ENCODE peak calls at places on chromosomes 11 and 22, in ten cellular contexts. One of them, this sample, is unnamed.

GRCh38 chr11:2944953-2945756 is 15.9 kb upstream of the PHLDA2 start:
- DNase-seq in dorsolateral prefrontal cortex: peak
- DNase-seq in BJ: peak
- DNase-seq in tibial artery: peak
- DNase-seq in right lobe of liver: peak
- DNase-seq in fibroblast of lung: peak
- DNase-seq in cardiac fibroblast: peak
- DNase-seq in tibial nerve: peak
- DNase-seq in A549: no peak
- DNase-seq in right atrium auricular region: peak
- DNase-seq in this sample: no peak

GRCh38 chr22:23243006-23243573 is 62.8 kb downstream of the BCR start:
- DNase-seq in tibial nerve: no peak
- DNase-seq in BJ: no peak
- DNase-seq in A549: no peak
- DNase-seq in right atrium auricular region: no peak
- DNase-seq in tibial artery: no peak
- DNase-seq in fibroblast of lung: no peak
- DNase-seq in right lobe of liver: no peak
- DNase-seq in dorsolateral prefrontal cortex: no peak
- DNase-seq in cardiac fibroblast: no peak
- DNase-seq in this sample: no peak

GRCh38 chr11:35750981-35751663 is 88.5 kb downstream of the TRIM44 start:
- DNase-seq in tibial nerve: no peak
- DNase-seq in A549: no peak
- DNase-seq in dorsolateral prefrontal cortex: no peak
- DNase-seq in right lobe of liver: no peak
- DNase-seq in tibial artery: no peak
- DNase-seq in BJ: no peak
- DNase-seq in right atrium auricular region: no peak
- DNase-seq in cardiac fibroblast: no peak
- DNase-seq in fibroblast of lung: no peak
- DNase-seq in this sample: no peak

GRCh38 chr11:7609521-7609920 is 63.8 kb downstream of the CYB5R2 start:
- DNase-seq in fibroblast of lung: no peak
- DNase-seq in tibial artery: no peak
- DNase-seq in dorsolateral prefrontal cortex: no peak
- DNase-seq in BJ: no peak
- DNase-seq in tibial nerve: no peak
- DNase-seq in cardiac fibroblast: no peak
- DNase-seq in A549: no peak
- DNase-seq in right lobe of liver: no peak
- DNase-seq in right atrium auricular region: no peak
- DNase-seq in this sample: no peak

GRCh38 chr11:72821920-72822799 is 7.9 kb downstream of the ATG16L2 start:
- DNase-seq in right atrium auricular region: peak
- DNase-seq in A549: peak
- DNase-seq in BJ: no peak
- DNase-seq in dorsolateral prefrontal cortex: peak
- DNase-seq in fibroblast of lung: peak
- DNase-seq in right lobe of liver: peak
- DNase-seq in cardiac fibroblast: peak
- DNase-seq in tibial nerve: peak
- DNase-seq in tibial artery: peak
- DNase-seq in this sample: no peak

GRCh38 chr11:28518825-28519224 is 410.6 kb downstream of the METTL15 start:
- DNase-seq in right atrium auricular region: no peak
- DNase-seq in dorsolateral prefrontal cortex: no peak
- DNase-seq in tibial artery: no peak
- DNase-seq in BJ: no peak
- DNase-seq in fibroblast of lung: no peak
- DNase-seq in cardiac fibroblast: no peak
- DNase-seq in tibial nerve: no peak
- DNase-seq in right lobe of liver: no peak
- DNase-seq in A549: no peak
- DNase-seq in this sample: no peak

GRCh38 chr22:19717181-19717580 is 2.9 kb downstream of the SEPTIN5 start:
- DNase-seq in tibial nerve: no peak
- DNase-seq in tibial artery: no peak
- DNase-seq in BJ: no peak
- DNase-seq in fibroblast of lung: no peak
- DNase-seq in right lobe of liver: no peak
- DNase-seq in A549: no peak
- DNase-seq in cardiac fibroblast: no peak
- DNase-seq in dorsolateral prefrontal cortex: no peak
- DNase-seq in right atrium auricular region: no peak
- DNase-seq in this sample: no peak

GRCh38 chr11:112752563-112752962 is 208.7 kb upstream of the NCAM1 start:
- DNase-seq in tibial artery: no peak
- DNase-seq in right atrium auricular region: no peak
- DNase-seq in right lobe of liver: no peak
- DNase-seq in A549: no peak
- DNase-seq in dorsolateral prefrontal cortex: no peak
- DNase-seq in fibroblast of lung: no peak
- DNase-seq in tibial nerve: no peak
- DNase-seq in cardiac fibroblast: no peak
- DNase-seq in BJ: no peak
- DNase-seq in this sample: no peak

GRCh38 chr22:38789606-38790005 is 4.3 kb downstream of the DNAL4 start:
- DNase-seq in cardiac fibroblast: no peak
- DNase-seq in fibroblast of lung: no peak
- DNase-seq in A549: no peak
- DNase-seq in tibial nerve: no peak
- DNase-seq in BJ: no peak
- DNase-seq in dorsolateral prefrontal cortex: no peak
- DNase-seq in right atrium auricular region: no peak
- DNase-seq in right lobe of liver: no peak
- DNase-seq in tibial artery: no peak
- DNase-seq in this sample: no peak

GRCh38 chr22:38796262-38796957 is 2.5 kb upstream of the DNAL4 start:
- DNase-seq in right atrium auricular region: no peak
- DNase-seq in right lobe of liver: no peak
- DNase-seq in dorsolateral prefrontal cortex: no peak
- DNase-seq in tibial artery: no peak
- DNase-seq in A549: no peak
- DNase-seq in BJ: no peak
- DNase-seq in cardiac fibroblast: peak
- DNase-seq in fibroblast of lung: no peak
- DNase-seq in tibial nerve: no peak
- DNase-seq in this sample: no peak

GRCh38 chr22:38793721-38794466 is at the start of gene DNAL4:
- DNase-seq in right atrium auricular region: peak
- DNase-seq in fibroblast of lung: peak
- DNase-seq in A549: peak
- DNase-seq in tibial artery: peak
- DNase-seq in BJ: peak
- DNase-seq in cardiac fibroblast: peak
- DNase-seq in dorsolateral prefrontal cortex: peak
- DNase-seq in right lobe of liver: peak
- DNase-seq in tibial nerve: peak
- DNase-seq in this sample: peak

GRCh38 chr22:38795569-38795968 is 1.6 kb upstream of the DNAL4 start:
- DNase-seq in fibroblast of lung: no peak
- DNase-seq in A549: no peak
- DNase-seq in tibial nerve: no peak
- DNase-seq in dorsolateral prefrontal cortex: no peak
- DNase-seq in right atrium auricular region: no peak
- DNase-seq in cardiac fibroblast: no peak
- DNase-seq in right lobe of liver: no peak
- DNase-seq in BJ: no peak
- DNase-seq in tibial artery: no peak
- DNase-seq in this sample: no peak

DNA sequence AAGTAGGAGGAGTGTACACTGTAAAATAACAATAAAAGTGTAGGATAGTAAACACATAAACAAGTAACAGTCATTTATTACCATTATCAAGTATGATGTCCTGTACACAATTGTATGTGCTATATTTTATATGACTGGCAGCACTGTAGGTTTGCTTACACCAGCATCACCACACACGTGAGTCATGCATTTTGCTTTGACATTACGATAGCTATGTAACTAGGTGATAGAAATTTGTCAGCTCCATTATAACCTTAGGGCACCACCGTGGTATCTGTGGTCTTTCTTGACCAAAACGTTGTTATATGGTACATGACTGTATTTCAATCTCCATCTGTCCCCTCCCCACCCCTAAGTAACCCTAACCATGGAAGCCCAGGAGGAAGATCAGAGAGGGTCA is 1.1 kb downstream of the DNAL4 start:
- DNase-seq in tibial nerve: no peak
- DNase-seq in dorsolateral prefrontal cortex: no peak
- DNase-seq in fibroblast of lung: peak
- DNase-seq in BJ: no peak
- DNase-seq in right lobe of liver: no peak
- DNase-seq in A549: no peak
- DNase-seq in right atrium auricular region: no peak
- DNase-seq in cardiac fibroblast: no peak
- DNase-seq in tibial artery: no peak
- DNase-seq in this sample: no peak
- H3K4me3 ChIP-seq in tibial nerve: peak
- H3K4me3 ChIP-seq in dorsolateral prefrontal cortex: peak
- H3K4me3 ChIP-seq in fibroblast of lung: peak
- H3K4me3 ChIP-seq in BJ: no peak
- H3K4me3 ChIP-seq in right lobe of liver: no peak
- H3K4me3 ChIP-seq in A549: peak
- H3K4me3 ChIP-seq in right atrium auricular region: no peak
- H3K4me3 ChIP-seq in cardiac fibroblast: peak
- H3K4me3 ChIP-seq in tibial artery: peak
- H3K4me3 ChIP-seq in this sample: peak

GRCh38 chr22:50238755-50239154 is 6.1 kb downstream of the TUBGCP6 start:
- DNase-seq in A549: no peak
- DNase-seq in right lobe of liver: no peak
- DNase-seq in dorsolateral prefrontal cortex: no peak
- DNase-seq in tibial artery: no peak
- DNase-seq in tibial nerve: no peak
- DNase-seq in fibroblast of lung: no peak
- DNase-seq in cardiac fibroblast: no peak
- DNase-seq in BJ: no peak
- DNase-seq in right atrium auricular region: no peak
- DNase-seq in this sample: no peak
- TF ChIP-seq CTCF in A549: no peak
- TF ChIP-seq CTCF in right lobe of liver: no peak
- TF ChIP-seq CTCF in dorsolateral prefrontal cortex: no peak
- TF ChIP-seq CTCF in tibial artery: no peak
- TF ChIP-seq CTCF in tibial nerve: no peak
- TF ChIP-seq CTCF in fibroblast of lung: no peak
- TF ChIP-seq CTCF in cardiac fibroblast: no peak
- TF ChIP-seq CTCF in BJ: no peak
- TF ChIP-seq CTCF in right atrium auricular region: no peak
- TF ChIP-seq CTCF in this sample: no peak

GRCh38 chr11:130448039-130448415 is 418 bp upstream of the ADAMTS15 start:
- DNase-seq in right lobe of liver: no peak
- DNase-seq in tibial artery: no peak
- DNase-seq in cardiac fibroblast: no peak
- DNase-seq in A549: no peak
- DNase-seq in BJ: no peak
- DNase-seq in dorsolateral prefrontal cortex: no peak
- DNase-seq in right atrium auricular region: no peak
- DNase-seq in fibroblast of lung: no peak
- DNase-seq in tibial nerve: no peak
- DNase-seq in this sample: no peak

GRCh38 chr11:130451261-130452019 is 3.0 kb downstream of the ADAMTS15 start:
- DNase-seq in BJ: no peak
- DNase-seq in fibroblast of lung: peak
- DNase-seq in cardiac fibroblast: peak
- DNase-seq in right lobe of liver: no peak
- DNase-seq in dorsolateral prefrontal cortex: no peak
- DNase-seq in A549: no peak
- DNase-seq in right atrium auricular region: peak
- DNase-seq in tibial artery: peak
- DNase-seq in tibial nerve: peak
- DNase-seq in this sample: no peak

GRCh38 chr11:130448416-130449068 is at the start of gene ADAMTS15:
- DNase-seq in cardiac fibroblast: peak
- DNase-seq in right atrium auricular region: peak
- DNase-seq in dorsolateral prefrontal cortex: no peak
- DNase-seq in BJ: no peak
- DNase-seq in tibial nerve: peak
- DNase-seq in tibial artery: peak
- DNase-seq in A549: peak
- DNase-seq in right lobe of liver: peak
- DNase-seq in fibroblast of lung: peak
- DNase-seq in this sample: no peak

GRCh38 chr11:130449996-130450419 is 1.6 kb downstream of the ADAMTS15 start:
- DNase-seq in BJ: no peak
- DNase-seq in tibial nerve: peak
- DNase-seq in tibial artery: peak
- DNase-seq in cardiac fibroblast: peak
- DNase-seq in fibroblast of lung: peak
- DNase-seq in right lobe of liver: no peak
- DNase-seq in right atrium auricular region: peak
- DNase-seq in dorsolateral prefrontal cortex: peak
- DNase-seq in A549: no peak
- DNase-seq in this sample: no peak

GRCh38 chr11:130449246-130449990 is 973 bp downstream of the ADAMTS15 start:
- DNase-seq in tibial artery: no peak
- DNase-seq in right lobe of liver: no peak
- DNase-seq in fibroblast of lung: no peak
- DNase-seq in BJ: no peak
- DNase-seq in right atrium auricular region: no peak
- DNase-seq in A549: no peak
- DNase-seq in dorsolateral prefrontal cortex: no peak
- DNase-seq in cardiac fibroblast: no peak
- DNase-seq in tibial nerve: no peak
- DNase-seq in this sample: no peak
- H3K4me3 ChIP-seq in tibial artery: peak
- H3K4me3 ChIP-seq in right lobe of liver: peak
- H3K4me3 ChIP-seq in fibroblast of lung: peak
- H3K4me3 ChIP-seq in BJ: peak
- H3K4me3 ChIP-seq in right atrium auricular region: peak
- H3K4me3 ChIP-seq in A549: peak
- H3K4me3 ChIP-seq in dorsolateral prefrontal cortex: peak
- H3K4me3 ChIP-seq in cardiac fibroblast: peak
- H3K4me3 ChIP-seq in tibial nerve: peak
- H3K4me3 ChIP-seq in this sample: peak

DNA sequence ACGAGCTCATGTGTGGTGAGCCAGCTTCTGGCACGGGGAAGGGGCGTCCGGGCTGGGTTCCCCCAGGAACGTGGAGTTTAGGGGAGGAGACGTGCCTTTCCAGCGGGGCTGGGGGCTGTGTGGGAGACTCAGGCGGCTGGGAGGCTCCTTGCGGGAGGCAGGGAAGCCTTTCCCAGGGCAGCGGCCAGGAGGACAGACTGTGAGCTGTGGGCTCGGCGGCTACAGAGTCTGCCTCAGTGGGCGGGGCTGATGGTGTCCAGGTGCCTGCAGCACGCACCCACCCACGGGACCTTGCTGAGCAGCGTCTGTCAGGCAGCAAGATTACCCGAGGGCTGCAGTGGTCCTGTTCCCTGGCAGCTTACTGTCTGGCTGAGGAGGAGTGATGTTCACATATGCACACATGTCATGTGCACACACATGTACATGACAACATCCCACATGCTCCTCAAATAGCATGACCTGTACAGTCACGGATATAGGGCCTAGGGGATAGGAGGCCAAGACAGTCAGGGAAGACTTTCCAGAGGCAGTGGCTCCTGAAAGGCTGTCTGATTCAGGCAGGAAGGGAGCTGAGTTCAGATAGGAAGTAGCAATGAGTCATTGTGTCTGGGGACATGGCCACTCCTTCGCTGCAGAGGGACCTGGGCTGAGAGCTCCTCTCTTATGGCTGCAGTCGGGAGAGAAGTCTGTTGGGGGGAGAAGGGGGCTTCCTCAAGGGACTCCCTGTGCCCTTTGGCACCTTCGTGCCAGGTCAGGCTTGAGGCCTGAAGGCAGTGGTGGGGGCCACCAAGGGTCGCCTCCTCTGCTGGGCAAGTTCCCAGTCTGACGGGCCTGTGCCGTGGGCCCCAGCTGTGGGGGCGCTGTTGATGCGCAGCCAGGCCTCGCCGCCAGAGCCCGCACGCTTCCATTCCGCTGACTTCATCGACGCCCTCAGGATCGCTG is 23.3 kb upstream of the PPP6R3 start:
- DNase-seq in tibial nerve: no peak
- DNase-seq in fibroblast of lung: peak
- DNase-seq in tibial artery: no peak
- DNase-seq in BJ: no peak
- DNase-seq in dorsolateral prefrontal cortex: no peak
- DNase-seq in right lobe of liver: no peak
- DNase-seq in A549: peak
- DNase-seq in right atrium auricular region: peak
- DNase-seq in cardiac fibroblast: peak
- DNase-seq in this sample: peak
- TF ChIP-seq CTCF in tibial nerve: no peak
- TF ChIP-seq CTCF in fibroblast of lung: no peak
- TF ChIP-seq CTCF in tibial artery: no peak
- TF ChIP-seq CTCF in BJ: no peak
- TF ChIP-seq CTCF in dorsolateral prefrontal cortex: no peak
- TF ChIP-seq CTCF in right lobe of liver: no peak
- TF ChIP-seq CTCF in A549: no peak
- TF ChIP-seq CTCF in right atrium auricular region: no peak
- TF ChIP-seq CTCF in cardiac fibroblast: peak
- TF ChIP-seq CTCF in this sample: no peak

This sample was measured in HFF-Myc.